ENCODE peak calls at places on chromosomes 7 and 10, in nine cellular contexts. E is D341Med, B is ELR, R is T-helper 17 cell, F is prostate gland, C is choroid plexus epithelial cell, X is memory B cell, D is left lobe of liver, L is NCI-H524. M is an unnamed sample.

GRCh38 chr7:1920266-1920681 is 250.2 kb downstream of the ELFN1 start:
- DNase-seq in E (no peak), B (no peak), R (peak), F (no peak), C (no peak), X (no peak), D (no peak), L (no peak), M (no peak)

GRCh38 chr10:119253433-119254174 is 46.2 kb downstream of the GRK5 start:
- DNase-seq in E (no peak), B (peak), R (no peak), F (no peak), C (peak), X (no peak), D (peak), L (no peak), M (peak)

GRCh38 chr10:113177936-113178335 is 227.9 kb downstream of the TCF7L2 start:
- DNase-seq in E (no peak), B (no peak), R (no peak), F (no peak), C (no peak), X (no peak), D (no peak), L (no peak), M (no peak)

GRCh38 chr10:30701471-30702173 is 72.1 kb upstream of the LYZL2 start:
- DNase-seq in E (no peak), B (peak), R (peak), F (no peak), C (peak), X (no peak), D (no peak), L (no peak), M (peak)

GRCh38 chr7:41046221-41046761 is 656.6 kb downstream of the INHBA start:
- DNase-seq in E (no peak), B (peak), R (no peak), F (no peak), C (peak), X (no peak), D (no peak), L (no peak), M (peak)

GRCh38 chr10:111762114-111762513 is 421.5 kb downstream of the GPAM start:
- DNase-seq in E (no peak), B (no peak), R (no peak), F (no peak), C (no peak), X (no peak), D (no peak), L (no peak), M (no peak)

GRCh38 chr10:49282879-49283321 is 16.1 kb upstream of the C10orf71 start:
- DNase-seq in E (no peak), B (no peak), R (no peak), F (no peak), C (no peak), X (no peak), D (no peak), L (no peak), M (no peak)

GRCh38 chr10:48306870-48307531 is 524 bp downstream of the MAPK8 start:
- DNase-seq in E (peak), B (peak), R (peak), F (peak), C (peak), X (no peak), D (no peak), L (peak), M (peak)

GRCh38 chr10:44411251-44411650 is 26.4 kb upstream of the CXCL12 start:
- DNase-seq in E (no peak), B (no peak), R (no peak), F (no peak), C (no peak), X (no peak), D (no peak), L (no peak), M (no peak)

GRCh38 chr7:14767716-14768425 is 134.7 kb downstream of the DGKB start:
- DNase-seq in E (no peak), B (peak), R (no peak), F (no peak), C (no peak), X (no peak), D (no peak), L (no peak), M (peak)

GRCh38 chr10:74096777-74097176 is 53.9 kb downstream of the AP3M1 start:
- DNase-seq in E (no peak), B (no peak), R (no peak), F (no peak), C (no peak), X (no peak), D (no peak), L (no peak), M (no peak)

GRCh38 chr7:117238472-117238871 is 84.4 kb downstream of the WNT2 start:
- DNase-seq in E (no peak), B (no peak), R (no peak), F (no peak), C (no peak), X (no peak), D (no peak), L (no peak), M (no peak)

GRCh38 chr7:106070201-106070551 is 41.9 kb downstream of the SYPL1 start:
- DNase-seq in E (no peak), B (no peak), R (no peak), F (peak), C (no peak), X (no peak), D (peak), L (no peak), M (peak)

GRCh38 chr7:45986355-45987298 is 65.6 kb upstream of the IGFBP3 start:
- DNase-seq in E (no peak), B (no peak), R (no peak), F (no peak), C (no peak), X (no peak), D (no peak), L (no peak), M (no peak)

GRCh38 chr10:84353052-84353803 is 24.8 kb downstream of the CCSER2 start:
- DNase-seq in E (no peak), B (no peak), R (no peak), F (no peak), C (no peak), X (no peak), D (no peak), L (no peak), M (no peak)

GRCh38 chr7:69502358-69502757 is 95.9 kb upstream of the AUTS2 start:
- DNase-seq in E (no peak), B (no peak), R (no peak), F (no peak), C (no peak), X (no peak), D (no peak), L (peak), M (no peak)

GRCh38 chr10:99981581-99982199 is 28.1 kb downstream of the DNMBP start:
- DNase-seq in E (peak), B (no peak), R (no peak), F (no peak), C (no peak), X (no peak), D (peak), L (peak), M (no peak)

GRCh38 chr7:122289426-122289825 is 15.1 kb downstream of the FEZF1 start:
- DNase-seq in E (no peak), B (no peak), R (no peak), F (no peak), C (no peak), X (no peak), D (no peak), L (no peak), M (no peak)

GRCh38 chr10:92531132-92531531 is 42.8 kb downstream of the IDE start:
- DNase-seq in E (no peak), B (no peak), R (no peak), F (no peak), C (peak), X (no peak), D (no peak), L (no peak), M (no peak)

GRCh38 chr10:77532068-77532467 is 105.5 kb downstream of the KCNMA1 start:
- DNase-seq in E (no peak), B (peak), R (no peak), F (no peak), C (peak), X (no peak), D (no peak), L (peak), M (no peak)

GRCh38 chr7:92904292-92905131 is 68.1 kb upstream of the CDK6 start:
- DNase-seq in E (no peak), B (peak), R (peak), F (no peak), C (peak), X (no peak), D (no peak), L (no peak), M (peak)

GRCh38 chr7:158816271-158816670 is 13.0 kb downstream of the ESYT2 start:
- DNase-seq in E (no peak), B (no peak), R (no peak), F (no peak), C (peak), X (no peak), D (no peak), L (no peak), M (no peak)

GRCh38 chr7:158239290-158239981 is 348.2 kb downstream of the PTPRN2 start:
- DNase-seq in E (no peak), B (no peak), R (no peak), F (no peak), C (no peak), X (no peak), D (no peak), L (no peak), M (peak)

GRCh38 chr7:36400606-36401005 is 10.9 kb downstream of the ANLN start:
- DNase-seq in E (no peak), B (peak), R (no peak), F (no peak), C (peak), X (no peak), D (no peak), L (no peak), M (no peak)

GRCh38 chr7:89606479-89606878 is 547.8 kb upstream of the STEAP1 start:
- DNase-seq in E (no peak), B (no peak), R (no peak), F (no peak), C (no peak), X (no peak), D (no peak), L (no peak), M (no peak)

GRCh38 chr7:22005151-22005550 is 59.5 kb upstream of the CDCA7L start:
- DNase-seq in E (no peak), B (no peak), R (no peak), F (no peak), C (no peak), X (no peak), D (no peak), L (peak), M (no peak)

GRCh38 chr10:119759832-119760231 is 34.0 kb downstream of the INPP5F start:
- DNase-seq in E (no peak), B (no peak), R (no peak), F (no peak), C (peak), X (no peak), D (no peak), L (no peak), M (no peak)

GRCh38 chr10:111748184-111748583 is 435.4 kb downstream of the GPAM start:
- DNase-seq in E (no peak), B (no peak), R (no peak), F (no peak), C (no peak), X (no peak), D (no peak), L (no peak), M (no peak)

GRCh38 chr10:31018977-31019376 is 12.7 kb downstream of the ZNF438 start:
- DNase-seq in E (no peak), B (no peak), R (no peak), F (no peak), C (no peak), X (no peak), D (no peak), L (no peak), M (no peak)

GRCh38 chr7:20484366-20484765 is 131.1 kb upstream of the ABCB5 start:
- DNase-seq in E (peak), B (no peak), R (no peak), F (no peak), C (no peak), X (no peak), D (no peak), L (peak), M (no peak)

GRCh38 chr10:85548038-85548437 is 818.6 kb downstream of the GRID1 start:
- DNase-seq in E (peak), B (peak), R (no peak), F (peak), C (peak), X (no peak), D (peak), L (peak), M (peak)

GRCh38 chr7:149097088-149097487 is 6.6 kb upstream of the ZNF786 start:
- DNase-seq in E (no peak), B (no peak), R (no peak), F (no peak), C (no peak), X (no peak), D (no peak), L (no peak), M (no peak)

GRCh38 chr7:18685961-18686360 is 190.4 kb downstream of the HDAC9 start:
- DNase-seq in E (no peak), B (peak), R (no peak), F (no peak), C (peak), X (no peak), D (no peak), L (no peak), M (peak)

GRCh38 chr7:23260371-23260770 is 13.8 kb downstream of the GPNMB start:
- DNase-seq in E (no peak), B (no peak), R (no peak), F (no peak), C (no peak), X (no peak), D (no peak), L (no peak), M (no peak)

GRCh38 chr7:132455306-132455705 is 121.0 kb downstream of the PLXNA4 start:
- DNase-seq in E (no peak), B (peak), R (no peak), F (no peak), C (no peak), X (no peak), D (no peak), L (no peak), M (no peak)

GRCh38 chr7:111107989-111108388 is 17.1 kb downstream of the LRRN3 start:
- DNase-seq in E (no peak), B (no peak), R (no peak), F (no peak), C (no peak), X (no peak), D (peak), L (no peak), M (no peak)